ENCODE peak calls at places on chromosomes 12 and 14, in eight cellular contexts. O is H4; U is transverse colon; M is neural crest cell; Q is MCF 10A; K is C1 segment of cervical spinal cord; R is NCI-H82; N is activated effector memory CD4-positive, alpha-beta T cell treated with Interleukin-2 at 50 U/mL for 16 hours. Z is an unnamed sample.

GRCh38 chr14:73368621-73369020 is 89.7 kb downstream of the NUMB start:
- DNase-seq in U (no peak), M (no peak), O (no peak), Q (no peak), R (no peak), K (no peak), N (no peak), Z (no peak)

GRCh38 chr12:94318178-94318577 is 141.5 kb downstream of the CEP83 start:
- DNase-seq in K (no peak), O (no peak), Q (no peak), U (no peak), N (no peak), R (no peak), M (no peak), Z (no peak)

GRCh38 chr14:20116748-20117147 is 6.2 kb downstream of the OR4K17 start:
- DNase-seq in N (no peak), O (no peak), R (no peak), U (no peak), Q (no peak), K (no peak), M (no peak), Z (no peak)

GRCh38 chr14:106831322-106831720 is 1304.9 kb downstream of the TMEM121 start:
- DNase-seq in K (no peak), U (peak; percentile 66), Q (no peak), M (no peak), N (no peak), O (peak; percentile 25), R (peak; percentile 18), Z (peak; percentile 68)

GRCh38 chr12:15693233-15693911 is 95.8 kb downstream of the EPS8 start:
- DNase-seq in R (no peak), Q (no peak), N (no peak), M (no peak), U (no peak), O (no peak), K (no peak), Z (no peak)

GRCh38 chr14:68143341-68143807 is 323.8 kb downstream of the RAD51B start:
- DNase-seq in Q (peak; percentile 82), O (peak; percentile 92), M (no peak), N (no peak), K (no peak), U (peak; percentile 61), R (peak; percentile 42), Z (no peak)

GRCh38 chr12:7160183-7160582 is 29.3 kb upstream of the PEX5 start:
- DNase-seq in K (no peak), M (no peak), U (no peak), N (no peak), R (no peak), Q (no peak), O (peak; percentile 8), Z (no peak)

GRCh38 chr14:102225386-102225785 is 79.6 kb downstream of the MOK start:
- DNase-seq in Q (no peak), R (no peak), K (no peak), O (no peak), N (no peak), U (no peak), M (no peak), Z (no peak)

GRCh38 chr12:26668847-26669246 is 164.1 kb downstream of the ITPR2 start:
- DNase-seq in Q (peak; percentile 39), R (no peak), U (no peak), M (no peak), K (no peak), O (no peak), N (no peak), Z (no peak)

GRCh38 chr12:26017484-26018211 is 59.2 kb downstream of the RASSF8 start:
- DNase-seq in N (no peak), Q (peak; percentile 63), M (peak; percentile 50), K (no peak), O (peak; percentile 44), U (no peak), R (peak; percentile 83), Z (peak; percentile 75)

GRCh38 chr12:45415393-45415817 is 199.5 kb downstream of the ANO6 start:
- DNase-seq in R (no peak), N (no peak), Q (peak; percentile 98), K (no peak), O (peak; percentile 93), U (no peak), M (no peak), Z (peak; percentile 70)

GRCh38 chr14:100865682-100866591 is 37.6 kb downstream of the RTL1 start:
- DNase-seq in R (no peak), N (no peak), K (no peak), U (no peak), Q (no peak), M (no peak), O (no peak), Z (no peak)

GRCh38 chr12:93526786-93527428 is 45.6 kb upstream of the SOCS2 start:
- DNase-seq in U (no peak), Q (peak; percentile 67), R (no peak), O (peak; percentile 85), K (no peak), M (no peak), N (no peak), Z (no peak)

GRCh38 chr12:6215932-6216494 is 15.8 kb downstream of the CD9 start:
- DNase-seq in Q (peak; percentile 99), O (peak; percentile 100), U (peak; percentile 88), K (no peak), R (no peak), N (no peak), M (no peak), Z (no peak)

GRCh38 chr12:110745632-110746284 is 3.1 kb upstream of the PPP1CC start:
- DNase-seq in R (no peak), M (no peak), Q (no peak), U (peak; percentile 7), O (no peak), K (no peak), N (no peak), Z (no peak)

GRCh38 chr12:53961025-53961761 is 6.5 kb downstream of the HOXC12 start:
- DNase-seq in R (no peak), M (no peak), K (no peak), N (no peak), U (no peak), Q (no peak), O (no peak), Z (no peak)

GRCh38 chr12:79057540-79057939 is 193.0 kb downstream of the SYT1 start:
- DNase-seq in Q (no peak), N (no peak), M (no peak), O (no peak), U (no peak), R (no peak), K (no peak), Z (no peak)

GRCh38 chr12:131943389-131943788 is 6.4 kb upstream of the EP400 start:
- DNase-seq in N (no peak), K (no peak), U (peak; percentile 3), M (no peak), O (no peak), R (no peak), Q (no peak), Z (no peak)

GRCh38 chr14:36646664-36647416 is 14.8 kb upstream of the PAX9 start:
- DNase-seq in M (no peak), K (no peak), R (no peak), Q (no peak), N (no peak), U (no peak), O (no peak), Z (no peak)

GRCh38 chr12:106258226-106258625 is 10.4 kb upstream of the CKAP4 start:
- DNase-seq in Q (no peak), U (no peak), N (no peak), R (no peak), O (no peak), M (no peak), K (no peak), Z (no peak)

GRCh38 chr12:10716277-10716676 is 6.8 kb downstream of the YBX3 start:
- DNase-seq in K (no peak), O (no peak), N (no peak), M (no peak), U (no peak), Q (no peak), R (no peak), Z (no peak)

GRCh38 chr14:85523624-85524023 is 6.3 kb upstream of the FLRT2 start:
- DNase-seq in K (no peak), U (no peak), O (no peak), N (no peak), Q (no peak), R (no peak), M (no peak), Z (no peak)

GRCh38 chr12:47216150-47216677 is 136.5 kb upstream of the AMIGO2 start:
- DNase-seq in K (no peak), O (no peak), Q (no peak), M (no peak), R (no peak), N (peak; percentile 68), U (peak; percentile 59), Z (peak; percentile 96)

GRCh38 chr14:34461334-34462131 is 507 bp downstream of the SPTSSA start:
- DNase-seq in U (peak; percentile 65), N (no peak), Q (peak; percentile 62), K (no peak), O (peak; percentile 37), M (peak; percentile 44), R (peak; percentile 74), Z (peak; percentile 75)

GRCh38 chr14:99918781-99919180 is 125.6 kb downstream of the EML1 start:
- DNase-seq in O (no peak), M (no peak), N (no peak), R (no peak), U (no peak), K (no peak), Q (no peak), Z (no peak)

GRCh38 chr12:88108021-88108420 is 33.9 kb downstream of the CEP290 start:
- DNase-seq in Q (peak; percentile 41), N (no peak), M (no peak), O (no peak), U (no peak), K (no peak), R (no peak), Z (no peak)

Z was measured in NB4.